ENCODE peak calls at places on chromosomes 12 and 14, in five cellular contexts. I, O, H, T and R are unnamed samples.

GRCh38 chr12:48764521-48764920 is 24.4 kb downstream of the ADCY6 start:
- DNase-seq in I (no peak), O (no peak), H (no peak), T (no peak), R (peak; percentile 66)

GRCh38 chr14:55416866-55417265 is 5.2 kb upstream of the ATG14 start:
- DNase-seq in I (no peak), O (no peak), H (no peak), T (no peak), R (peak; percentile 82)

GRCh38 chr14:84273181-84273580 is 1256.8 kb upstream of the FLRT2 start:
- DNase-seq in I (no peak), O (no peak), H (no peak), T (no peak), R (no peak)

GRCh38 chr12:65308601-65309071 is 30.2 kb downstream of the MSRB3 start:
- DNase-seq in I (no peak), O (no peak), H (no peak), T (peak; percentile 44), R (peak; percentile 27)

GRCh38 chr12:117881517-117881916 is 87.3 kb downstream of the KSR2 start:
- DNase-seq in I (no peak), O (no peak), H (no peak), T (no peak), R (no peak)

GRCh38 chr14:51554339-51554920 is 97.3 kb upstream of the FRMD6 start:
- DNase-seq in I (no peak), O (no peak), H (no peak), T (peak; percentile 66), R (peak; percentile 98)

GRCh38 chr14:58864751-58865519 is 227.2 kb downstream of the DACT1 start:
- DNase-seq in I (no peak), O (no peak), H (no peak), T (peak; percentile 91), R (peak; percentile 58)

GRCh38 chr14:22822619-22823551 is 6.8 kb upstream of the MRPL52 start:
- DNase-seq in I (peak; percentile 85), O (no peak), H (peak; percentile 86), T (peak; percentile 91), R (peak; percentile 89)

GRCh38 chr14:32656609-32657008 is 282.1 kb upstream of the NPAS3 start:
- DNase-seq in I (no peak), O (no peak), H (no peak), T (no peak), R (no peak)

GRCh38 chr14:88518592-88519512 is 36.0 kb downstream of the PTPN21 start:
- DNase-seq in I (no peak), O (no peak), H (no peak), T (peak; percentile 81), R (peak; percentile 82)

GRCh38 chr14:104135121-104135903 is 3.1 kb upstream of the KIF26A start:
- DNase-seq in I (peak; percentile 57), O (no peak), H (no peak), T (no peak), R (peak; percentile 29)

GRCh38 chr12:79194595-79194994 is 330.0 kb downstream of the SYT1 start:
- DNase-seq in I (no peak), O (no peak), H (no peak), T (peak; percentile 14), R (peak; percentile 67)

GRCh38 chr14:69473271-69473670 is 11.3 kb upstream of the PLEKHD1 start:
- DNase-seq in I (no peak), O (no peak), H (no peak), T (no peak), R (peak; percentile 74)

GRCh38 chr12:96400631-96401060 is 407 bp upstream of the CDK17 start:
- DNase-seq in I (no peak), O (no peak), H (no peak), T (peak; percentile 58), R (peak; percentile 37)

GRCh38 chr12:32891956-32892355 is 4.6 kb downstream of the PKP2 start:
- DNase-seq in I (no peak), O (no peak), H (no peak), T (no peak), R (peak; percentile 33)

GRCh38 chr12:18631339-18631738 is 106.5 kb downstream of the PLCZ1 start:
- DNase-seq in I (no peak), O (no peak), H (no peak), T (no peak), R (no peak)

GRCh38 chr14:100761481-100761880 is 34.8 kb downstream of the DLK1 start:
- DNase-seq in I (no peak), O (no peak), H (no peak), T (peak; percentile 89), R (peak; percentile 84)

GRCh38 chr12:119679490-119679889 is 11.6 kb downstream of the PRKAB1 start:
- DNase-seq in I (no peak), O (no peak), H (no peak), T (no peak), R (no peak)

GRCh38 chr12:43852744-43853143 is 16.9 kb downstream of the TMEM117 start:
- DNase-seq in I (no peak), O (no peak), H (no peak), T (no peak), R (peak; percentile 19)

GRCh38 chr12:81083906-81084513 is 6.1 kb downstream of the ACSS3 start:
- DNase-seq in I (no peak), O (no peak), H (no peak), T (no peak), R (no peak)

DNA sequence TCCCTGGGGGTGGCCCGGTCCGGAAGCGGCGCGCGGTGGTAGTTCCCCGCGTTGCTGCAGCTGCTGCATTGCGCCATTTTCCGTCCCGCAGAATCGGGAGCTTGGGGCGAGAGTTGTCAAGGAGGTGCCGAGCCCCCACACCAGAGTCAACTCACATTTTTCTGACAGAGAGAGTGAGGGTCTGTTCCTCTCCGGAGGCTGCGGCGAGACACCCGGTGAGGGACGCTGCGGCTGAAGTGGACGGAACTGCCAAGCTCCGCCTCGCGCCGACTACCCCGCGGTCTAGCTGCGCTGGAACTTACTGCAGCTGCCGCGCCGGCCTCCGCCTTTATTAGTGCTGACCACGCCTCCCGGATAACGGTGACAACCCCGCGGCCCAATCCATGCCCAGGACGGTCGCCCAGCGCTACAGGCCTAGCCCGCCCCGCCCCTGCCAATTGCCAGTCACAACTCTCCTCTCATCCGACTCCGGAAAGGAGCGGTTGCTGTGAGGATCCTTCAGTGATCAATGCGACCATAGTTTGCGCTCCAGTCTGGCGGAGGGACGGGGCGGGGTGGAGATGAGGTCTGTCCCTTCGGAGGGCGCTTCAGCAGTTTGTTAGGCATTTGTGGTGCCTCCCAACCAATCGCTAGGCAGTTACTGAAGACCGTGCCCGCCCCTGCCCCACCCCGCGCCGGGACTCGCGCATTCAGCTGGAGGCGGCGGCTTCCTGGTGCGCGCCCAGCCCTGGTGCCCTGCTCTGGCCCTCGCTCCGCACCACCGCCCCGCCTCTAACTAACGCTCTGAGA is at the start of gene VAMP1:
- DNase-seq in I (peak; percentile 99), O (peak; percentile 99), H (peak; percentile 99), T (peak; percentile 97), R (peak; percentile 87)
- H3K27ac ChIP-seq in I (peak within 1 kb of the TSS; percentile 95), O (peak within 1 kb of the TSS; percentile 83), H (peak within 1 kb of the TSS; percentile 90), T (peak within 1 kb of the TSS; percentile 79), R (peak within 1 kb of the TSS; percentile 41)

GRCh38 chr14:35296505-35296904 is 4.3 kb downstream of the PSMA6 start:
- DNase-seq in I (no peak), O (no peak), H (no peak), T (no peak), R (no peak)

GRCh38 chr14:35300228-35300627 is 8.0 kb downstream of the PSMA6 start:
- DNase-seq in I (no peak), O (no peak), H (no peak), T (no peak), R (no peak)

GRCh38 chr14:35295845-35296161 is 3.6 kb downstream of the PSMA6 start:
- DNase-seq in I (no peak), O (no peak), H (no peak), T (no peak), R (no peak)

GRCh38 chr14:35299708-35300107 is 7.5 kb downstream of the PSMA6 start:
- DNase-seq in I (no peak), O (no peak), H (no peak), T (no peak), R (peak; percentile 18)

GRCh38 chr14:35297677-35298076 is 5.5 kb downstream of the PSMA6 start:
- DNase-seq in I (no peak), O (no peak), H (no peak), T (no peak), R (no peak)
- H3K27ac ChIP-seq in I (no peak overlapping the region), O (no peak overlapping the region), H (no peak overlapping the region), T (no peak overlapping the region), R (no peak overlapping the region)

GRCh38 chr12:95203477-95203843 is 13.8 kb downstream of the FGD6 start:
- DNase-seq in I (no peak), O (no peak), H (no peak), T (no peak), R (no peak)
- H3K27ac ChIP-seq in I (no peak overlapping the region), O (no peak overlapping the region), H (peak overlapping the region; percentile 73), T (no peak overlapping the region), R (peak overlapping the region; percentile 97)

DNA sequence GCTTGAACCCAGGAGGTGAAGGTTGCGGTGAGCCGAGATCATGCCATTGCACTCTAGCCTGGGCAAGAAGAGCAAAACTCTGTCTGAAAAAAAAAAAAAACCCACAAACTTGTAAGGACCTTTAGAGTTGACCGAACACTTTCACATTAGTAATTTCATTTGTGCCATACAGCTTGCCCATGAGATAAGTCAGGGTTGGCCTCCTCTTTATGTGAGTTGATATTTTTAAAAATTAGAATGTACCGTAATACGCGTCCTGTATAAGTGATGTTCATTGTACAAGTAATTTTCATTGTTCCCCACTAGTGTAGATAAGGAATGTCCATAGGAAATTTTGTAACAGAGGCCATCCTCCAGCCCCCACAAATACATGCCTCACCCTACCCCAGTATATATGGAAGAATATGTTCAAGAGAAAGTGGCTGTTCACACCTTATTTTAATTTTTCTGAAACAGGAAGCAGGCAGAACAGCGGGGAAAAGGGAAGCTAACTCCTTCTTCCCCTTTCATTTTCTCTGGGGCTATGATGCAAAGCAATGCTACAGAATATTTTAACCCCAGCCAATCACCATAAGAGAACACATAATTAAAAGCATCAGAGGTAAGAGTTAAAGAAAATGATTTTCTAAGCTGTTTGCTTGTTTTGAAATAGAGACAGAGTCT is 31.9 kb upstream of the HIF1A start:
- DNase-seq in I (no peak), O (no peak), H (no peak), T (no peak), R (no peak)
- H3K27ac ChIP-seq in I (no peak overlapping the region), O (no peak overlapping the region), H (no peak overlapping the region), T (no peak overlapping the region), R (peak overlapping the region; percentile 89)

DNA sequence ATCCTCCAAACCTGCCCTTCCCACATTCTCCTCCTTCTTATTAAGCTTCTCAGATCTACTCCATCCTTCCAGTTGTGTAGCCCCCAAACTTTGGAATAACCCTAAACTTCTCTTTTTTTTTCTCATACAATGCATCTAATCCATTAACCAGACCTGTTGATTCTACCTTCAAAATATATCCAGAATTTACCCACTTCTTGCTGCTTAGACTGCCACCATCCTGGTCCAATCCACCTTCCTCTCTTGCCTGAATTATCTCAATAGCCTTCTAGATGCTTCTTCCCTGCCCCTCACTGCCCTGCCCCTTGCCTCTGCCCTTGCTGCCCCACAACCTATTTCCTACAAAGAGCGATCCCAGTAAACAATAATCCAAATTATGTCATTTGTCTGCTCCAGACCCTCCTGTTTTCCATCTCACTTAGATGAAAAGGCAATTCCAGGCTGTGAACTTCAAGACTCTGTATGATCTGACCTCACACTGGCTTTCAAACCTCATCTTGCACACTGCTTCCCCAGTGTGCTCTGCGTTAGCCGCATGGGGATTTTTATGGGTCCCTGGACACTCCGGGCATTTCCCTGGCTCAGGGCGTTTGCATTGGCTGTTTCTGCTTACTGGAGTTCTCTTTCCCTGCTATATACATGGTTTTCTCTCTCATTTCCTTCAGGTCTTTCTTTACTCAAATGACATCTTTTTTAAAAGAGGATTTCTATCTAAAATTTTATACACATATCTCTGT is 42.6 kb upstream of the HIF1A start:
- DNase-seq in I (no peak), O (no peak), H (no peak), T (no peak), R (no peak)
- H3K27ac ChIP-seq in I (no peak overlapping the region), O (no peak overlapping the region), H (no peak overlapping the region), T (no peak overlapping the region), R (peak overlapping the region; percentile 67)

GRCh38 chr14:95248422-95248821 is 71.3 kb downstream of the CLMN start:
- DNase-seq in I (no peak), O (no peak), H (no peak), T (no peak), R (no peak)
- H3K27ac ChIP-seq in I (no peak overlapping the region), O (no peak overlapping the region), H (no peak overlapping the region), T (no peak overlapping the region), R (peak overlapping the region; percentile 58)